ENCODE peak calls at places on chromosomes 5 and 9, in four cellular contexts. P is thyroid gland, K is tibial nerve, W is GM12878. Q is an unnamed sample.

GRCh38 chr9:71819115-71819739 is 50.9 kb upstream of the CEMIP2 start:
- DNase-seq in P (peak; percentile 36), K (peak; percentile 50), W (no peak), Q (no peak)

GRCh38 chr9:133342083-133342406 is 5.9 kb downstream of the MED22 start:
- DNase-seq in P (no peak), K (no peak), W (no peak), Q (no peak)

GRCh38 chr9:18059447-18059846 is 414.5 kb upstream of the ADAMTSL1 start:
- DNase-seq in P (no peak), K (no peak), W (no peak), Q (no peak)

GRCh38 chr9:99085949-99086948 is 18.7 kb upstream of the TGFBR1 start:
- DNase-seq in P (no peak), K (peak; percentile 50), W (no peak), Q (peak; percentile 4)

GRCh38 chr9:93807166-93808013 is 147.8 kb downstream of the BARX1 start:
- DNase-seq in P (no peak), K (no peak), W (no peak), Q (no peak)

GRCh38 chr9:35649431-35650340 is 1.0 kb downstream of the SIT1 start:
- DNase-seq in P (no peak), K (no peak), W (no peak), Q (no peak)

GRCh38 chr5:150461231-150461630 is 11.7 kb upstream of the RPS14 start:
- DNase-seq in P (no peak), K (no peak), W (peak; percentile 39), Q (peak; percentile 60)

GRCh38 chr5:179802950-179803562 is 3.6 kb downstream of the MGAT4B start:
- DNase-seq in P (no peak), K (no peak), W (no peak), Q (peak; percentile 18)

GRCh38 chr5:67206381-67207328 is 10.1 kb upstream of the CD180 start:
- DNase-seq in P (peak; percentile 39), K (no peak), W (peak; percentile 94), Q (no peak)

GRCh38 chr5:345404-346195 is 24.1 kb downstream of the AHRR start:
- DNase-seq in P (no peak), K (no peak), W (no peak), Q (no peak)

GRCh38 chr5:80926979-80927656 is 33.0 kb upstream of the RASGRF2 start:
- DNase-seq in P (no peak), K (no peak), W (no peak), Q (no peak)

GRCh38 chr5:154227090-154227489 is 36.6 kb downstream of the GALNT10 start:
- DNase-seq in P (no peak), K (no peak), W (no peak), Q (no peak)

GRCh38 chr9:29798599-29798998 is 2225.3 kb upstream of the C9orf72 start:
- DNase-seq in P (no peak), K (no peak), W (no peak), Q (no peak)

GRCh38 chr5:142280066-142281011 is 44.5 kb downstream of the SPRY4 start:
- DNase-seq in P (peak; percentile 20), K (no peak), W (no peak), Q (peak; percentile 27)

GRCh38 chr9:79127661-79128060 is 444.1 kb upstream of the TLE4 start:
- DNase-seq in P (no peak), K (no peak), W (no peak), Q (no peak)

GRCh38 chr9:133533878-133534277 is 626 bp upstream of the ADAMTSL2 start:
- DNase-seq in P (no peak), K (no peak), W (no peak), Q (no peak)

GRCh38 chr9:21933865-21934264 is 60.3 kb downstream of the CDKN2A start:
- DNase-seq in P (no peak), K (no peak), W (no peak), Q (no peak)

GRCh38 chr5:21646469-21646868 is 1206.7 kb downstream of the CDH12 start:
- DNase-seq in P (no peak), K (no peak), W (no peak), Q (no peak)

GRCh38 chr5:36177715-36178556 is 26.0 kb downstream of the SKP2 start:
- DNase-seq in P (peak; percentile 16), K (no peak), W (no peak), Q (no peak)

GRCh38 chr5:132087176-132087575 is 13.6 kb downstream of the CSF2 start:
- DNase-seq in P (no peak), K (no peak), W (no peak), Q (no peak)

GRCh38 chr9:112945620-112946208 is 55.0 kb upstream of the SLC46A2 start:
- DNase-seq in P (peak; percentile 2), K (no peak), W (no peak), Q (no peak)

GRCh38 chr9:36158917-36159316 is 10.3 kb upstream of the CCIN start:
- DNase-seq in P (no peak), K (no peak), W (no peak), Q (no peak)

GRCh38 chr9:92652461-92652860 is 17.5 kb downstream of the IPPK start:
- DNase-seq in P (no peak), K (no peak), W (no peak), Q (no peak)

GRCh38 chr9:109469646-109470358 is 28.3 kb downstream of the PTPN3 start:
- DNase-seq in P (peak; percentile 80), K (peak; percentile 60), W (peak; percentile 30), Q (peak; percentile 82)

GRCh38 chr9:83280790-83281189 is 217.8 kb upstream of the RASEF start:
- DNase-seq in P (no peak), K (no peak), W (no peak), Q (no peak)

GRCh38 chr9:134634190-134634589 is 7.4 kb upstream of the COL5A1 start:
- DNase-seq in P (no peak), K (no peak), W (no peak), Q (no peak)

GRCh38 chr9:90839183-90839582 is 37.6 kb downstream of the SYK start:
- DNase-seq in P (no peak), K (no peak), W (no peak), Q (no peak)

GRCh38 chr5:174324680-174325079 is 279.2 kb downstream of the NSG2 start:
- DNase-seq in P (no peak), K (no peak), W (no peak), Q (no peak)

GRCh38 chr9:104836767-104837166 is 72.8 kb downstream of the NIPSNAP3B start:
- DNase-seq in P (peak; percentile 67), K (no peak), W (no peak), Q (no peak)

GRCh38 chr9:77449177-77450092 is 198.7 kb downstream of the GNA14 start:
- DNase-seq in P (no peak), K (no peak), W (no peak), Q (no peak)

GRCh38 chr5:179256229-179257189 is 88.8 kb downstream of the ADAMTS2 start:
- DNase-seq in P (no peak), K (no peak), W (no peak), Q (no peak)

GRCh38 chr5:12343543-12343942 is 439.3 kb upstream of the CTNND2 start:
- DNase-seq in P (no peak), K (no peak), W (no peak), Q (no peak)

GRCh38 chr5:110590187-110590586 is 136.3 kb downstream of the TMEM232 start:
- DNase-seq in P (no peak), K (no peak), W (no peak), Q (no peak)

GRCh38 chr9:16028516-16028915 is 475.7 kb downstream of the CCDC171 start:
- DNase-seq in P (no peak), K (no peak), W (no peak), Q (no peak)

GRCh38 chr5:178690208-178690607 is 40.3 kb downstream of the ZNF354A start:
- DNase-seq in P (no peak), K (no peak), W (no peak), Q (no peak)

GRCh38 chr9:99851028-99851822 is 29.5 kb downstream of the NR4A3 start:
- DNase-seq in P (no peak), K (no peak), W (peak; percentile 59), Q (no peak)

GRCh38 chr5:80961376-80962281 is 1.5 kb downstream of the RASGRF2 start:
- DNase-seq in P (no peak), K (no peak), W (no peak), Q (no peak)

GRCh38 chr5:72290356-72291133 is 29.5 kb downstream of the MRPS27 start:
- DNase-seq in P (no peak), K (no peak), W (no peak), Q (no peak)

GRCh38 chr9:122821278-122821952 is 7.0 kb downstream of the PDCL start:
- DNase-seq in P (peak; percentile 17), K (peak; percentile 77), W (no peak), Q (peak; percentile 32)

GRCh38 chr5:40430112-40430725 is 249.5 kb upstream of the PTGER4 start:
- DNase-seq in P (no peak), K (no peak), W (no peak), Q (no peak)
- H3K27ac ChIP-seq in P (no peak overlapping the region), K (no peak overlapping the region), W (no peak overlapping the region), Q (no peak overlapping the region)

GRCh38 chr9:114126247-114127060 is 27.4 kb upstream of the KIF12 start:
- DNase-seq in P (no peak), K (no peak), W (no peak), Q (no peak)

GRCh38 chr9:114124138-114124537 is 25.0 kb upstream of the KIF12 start:
- DNase-seq in P (no peak), K (no peak), W (no peak), Q (no peak)

GRCh38 chr9:114123031-114123977 is 24.2 kb upstream of the KIF12 start:
- DNase-seq in P (no peak), K (no peak), W (no peak), Q (no peak)

GRCh38 chr9:114125614-114126013 is 26.5 kb upstream of the KIF12 start:
- DNase-seq in P (no peak), K (no peak), W (no peak), Q (no peak)

GRCh38 chr9:114124666-114125580 is 25.8 kb upstream of the KIF12 start:
- DNase-seq in P (no peak), K (no peak), W (no peak), Q (no peak)
- H3K4me1 ChIP-seq in P (peaks cover 8% of the 10 kb centered on the region), K (no peaks in the 10 kb centered on the region), W (no peaks in the 10 kb centered on the region), Q (no peaks in the 10 kb centered on the region)

DNA sequence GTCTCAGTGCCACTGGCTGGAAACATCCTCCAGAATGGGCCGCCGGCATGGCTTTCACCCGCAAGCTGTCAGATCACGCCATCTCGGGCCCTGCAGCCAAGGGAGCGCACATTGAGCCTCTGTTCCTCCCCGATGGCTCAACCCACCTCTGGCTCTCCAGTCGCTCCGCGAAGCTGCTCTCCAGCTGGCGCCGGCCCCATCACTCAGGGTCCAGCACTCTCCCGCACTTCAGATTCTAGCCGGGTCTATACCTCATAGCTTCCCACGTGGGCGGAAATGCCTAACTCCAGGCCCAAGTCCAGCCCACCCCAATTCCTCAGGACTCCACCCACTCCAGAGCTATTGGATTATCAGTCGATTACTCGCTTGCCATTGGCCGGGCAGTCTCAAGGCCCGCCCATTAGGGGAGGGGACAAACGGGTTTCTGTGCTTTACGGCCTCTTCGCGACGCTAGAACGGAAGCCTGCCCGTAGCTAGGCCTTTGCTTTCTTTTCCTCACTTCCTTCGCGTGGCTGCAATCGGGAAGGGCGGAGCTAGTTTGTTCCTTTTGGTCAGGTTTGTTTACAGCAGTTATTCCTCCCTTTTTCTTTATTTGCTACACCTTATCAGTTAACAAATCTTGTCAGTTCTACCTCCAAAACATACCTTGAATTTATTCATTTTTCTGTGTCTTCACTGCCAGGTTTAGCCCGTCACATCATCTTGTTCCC is at the start of gene NOL6:
- DNase-seq in P (peak; percentile 99), K (peak; percentile 99), W (peak; percentile 99), Q (peak; percentile 97)
- TF ChIP-seq POLR2A in P (peak; percentile 60), K (peak; percentile 63), W (peak; percentile 84), Q (peak; percentile 62)

GRCh38 chr9:105994970-105995369 is 300.6 kb downstream of the TMEM38B start:
- DNase-seq in P (peak; percentile 11), K (no peak), W (no peak), Q (no peak)
- H3K27ac ChIP-seq in P (no peak overlapping the region), K (no peak overlapping the region), W (no peak overlapping the region), Q (no peak overlapping the region)